ENCODE peak calls at places on chromosomes 3 and 15, in four cellular contexts. C is mesenchymal stem cell; M is stimulated activated CD4-positive, alpha-beta T cell treated with anti-CD3 and anti-CD28 coated beads, Interleukin-15, amount 100 ng/mL, for 24 hours; D is HuH-7. P is an unnamed sample.

GRCh38 chr15:79071901-79072300 is 18.7 kb downstream of the RASGRF1 start:
- DNase-seq in M (no peak), D (no peak), C (no peak), P (no peak)

GRCh38 chr3:16132926-16133325 is 41.6 kb upstream of the GALNT15 start:
- DNase-seq in D (no peak), C (no peak), M (no peak), P (no peak)

GRCh38 chr3:46214751-46215352 is 6.7 kb upstream of the CCR1 start:
- DNase-seq in C (peak), D (peak), M (peak), P (peak)

GRCh38 chr3:51350751-51351150 is 34.3 kb upstream of the MANF start:
- DNase-seq in M (no peak), D (no peak), C (no peak), P (no peak)

GRCh38 chr3:43286886-43287301 is 554 bp downstream of the SNRK start:
- DNase-seq in C (peak), M (peak), D (no peak), P (peak)

GRCh38 chr15:48845123-48845522 is 32.8 kb upstream of the EID1 start:
- DNase-seq in C (no peak), D (no peak), M (no peak), P (no peak)

GRCh38 chr3:172210355-172210754 is 171.0 kb downstream of the FNDC3B start:
- DNase-seq in M (no peak), C (no peak), D (no peak), P (no peak)

GRCh38 chr3:196941846-196942225 is 492 bp downstream of the NCBP2 start:
- DNase-seq in D (peak), M (peak), C (no peak), P (peak)

GRCh38 chr15:48052871-48053383 is 67.9 kb upstream of the SLC24A5 start:
- DNase-seq in C (no peak), D (no peak), M (no peak), P (no peak)

GRCh38 chr3:191417457-191417729 is 43.6 kb upstream of the PYDC2 start:
- DNase-seq in D (no peak), C (no peak), M (no peak), P (no peak)